ENCODE peak calls at places on chromosome 12, in five cellular contexts. One of them, this sample, is unnamed.

GRCh38 chr12:52310622-52311281 is 10.4 kb downstream of the KRT83 start:
- DNase-seq in dorsolateral prefrontal cortex: no peak
- DNase-seq in type B pancreatic cell: no peak
- DNase-seq in AG09319: no peak
- DNase-seq in GM12865: no peak
- DNase-seq in this sample: no peak

GRCh38 chr12:87953257-87953860 is 75.8 kb downstream of the C12orf50 start:
- DNase-seq in dorsolateral prefrontal cortex: no peak
- DNase-seq in type B pancreatic cell: no peak
- DNase-seq in AG09319: peak; percentile 12
- DNase-seq in GM12865: peak; percentile 21
- DNase-seq in this sample: no peak

GRCh38 chr12:10215451-10215850 is 2.8 kb downstream of the GABARAPL1 start:
- DNase-seq in dorsolateral prefrontal cortex: no peak
- DNase-seq in type B pancreatic cell: no peak
- DNase-seq in AG09319: no peak
- DNase-seq in GM12865: no peak
- DNase-seq in this sample: no peak

GRCh38 chr12:94676011-94676709 is 25.8 kb upstream of the TMCC3 start:
- DNase-seq in dorsolateral prefrontal cortex: no peak
- DNase-seq in type B pancreatic cell: no peak
- DNase-seq in AG09319: no peak
- DNase-seq in GM12865: peak; percentile 63
- DNase-seq in this sample: no peak

GRCh38 chr12:95790912-95791849 is 617 bp upstream of the NTN4 start:
- DNase-seq in dorsolateral prefrontal cortex: no peak
- DNase-seq in type B pancreatic cell: peak; percentile 70
- DNase-seq in AG09319: no peak
- DNase-seq in GM12865: no peak
- DNase-seq in this sample: peak; percentile 20

GRCh38 chr12:96425321-96425720 is 25.1 kb upstream of the CDK17 start:
- DNase-seq in dorsolateral prefrontal cortex: no peak
- DNase-seq in type B pancreatic cell: no peak
- DNase-seq in AG09319: no peak
- DNase-seq in GM12865: peak; percentile 61
- DNase-seq in this sample: no peak

GRCh38 chr12:5345534-5345933 is 86.4 kb upstream of the NTF3 start:
- DNase-seq in dorsolateral prefrontal cortex: no peak
- DNase-seq in type B pancreatic cell: no peak
- DNase-seq in AG09319: no peak
- DNase-seq in GM12865: no peak
- DNase-seq in this sample: no peak

GRCh38 chr12:128449146-128449894 is 182.3 kb downstream of the TMEM132C start:
- DNase-seq in dorsolateral prefrontal cortex: no peak
- DNase-seq in type B pancreatic cell: no peak
- DNase-seq in AG09319: no peak
- DNase-seq in GM12865: no peak
- DNase-seq in this sample: no peak

GRCh38 chr12:111780615-111781014 is 13.9 kb downstream of the ALDH2 start:
- DNase-seq in dorsolateral prefrontal cortex: no peak
- DNase-seq in type B pancreatic cell: no peak
- DNase-seq in AG09319: no peak
- DNase-seq in GM12865: no peak
- DNase-seq in this sample: no peak

GRCh38 chr12:42684171-42685071 is 94.9 kb upstream of the PRICKLE1 start:
- DNase-seq in dorsolateral prefrontal cortex: no peak
- DNase-seq in type B pancreatic cell: no peak
- DNase-seq in AG09319: no peak
- DNase-seq in GM12865: no peak
- DNase-seq in this sample: no peak

GRCh38 chr12:5882511-5883185 is 62.4 kb downstream of the ANO2 start:
- DNase-seq in dorsolateral prefrontal cortex: no peak
- DNase-seq in type B pancreatic cell: no peak
- DNase-seq in AG09319: no peak
- DNase-seq in GM12865: no peak
- DNase-seq in this sample: no peak

GRCh38 chr12:100675432-100675831 is 101.9 kb downstream of the GAS2L3 start:
- DNase-seq in dorsolateral prefrontal cortex: no peak
- DNase-seq in type B pancreatic cell: no peak
- DNase-seq in AG09319: peak; percentile 16
- DNase-seq in GM12865: no peak
- DNase-seq in this sample: no peak

GRCh38 chr12:128258866-128259555 is 8.0 kb upstream of the TMEM132C start:
- DNase-seq in dorsolateral prefrontal cortex: peak; percentile 57
- DNase-seq in type B pancreatic cell: no peak
- DNase-seq in AG09319: no peak
- DNase-seq in GM12865: no peak
- DNase-seq in this sample: no peak

GRCh38 chr12:75684678-75685620 is 173.5 kb upstream of the KRR1 start:
- DNase-seq in dorsolateral prefrontal cortex: no peak
- DNase-seq in type B pancreatic cell: no peak
- DNase-seq in AG09319: no peak
- DNase-seq in GM12865: no peak
- DNase-seq in this sample: no peak

GRCh38 chr12:119869720-119870119 is 7.4 kb downstream of the CIT start:
- DNase-seq in dorsolateral prefrontal cortex: no peak
- DNase-seq in type B pancreatic cell: no peak
- DNase-seq in AG09319: peak; percentile 76
- DNase-seq in GM12865: no peak
- DNase-seq in this sample: no peak

GRCh38 chr12:102903318-102904007 is 13.6 kb downstream of the PAH start:
- DNase-seq in dorsolateral prefrontal cortex: no peak
- DNase-seq in type B pancreatic cell: no peak
- DNase-seq in AG09319: no peak
- DNase-seq in GM12865: no peak
- DNase-seq in this sample: no peak

GRCh38 chr12:105570944-105571343 is 240.5 kb downstream of the C12orf75 start:
- DNase-seq in dorsolateral prefrontal cortex: no peak
- DNase-seq in type B pancreatic cell: no peak
- DNase-seq in AG09319: no peak
- DNase-seq in GM12865: no peak
- DNase-seq in this sample: no peak

GRCh38 chr12:110244372-110244771 is 36.7 kb upstream of the ATP2A2 start:
- DNase-seq in dorsolateral prefrontal cortex: no peak
- DNase-seq in type B pancreatic cell: no peak
- DNase-seq in AG09319: no peak
- DNase-seq in GM12865: no peak
- DNase-seq in this sample: no peak

GRCh38 chr12:102568151-102568815 is 87.9 kb upstream of the IGF1 start:
- DNase-seq in dorsolateral prefrontal cortex: no peak
- DNase-seq in type B pancreatic cell: no peak
- DNase-seq in AG09319: no peak
- DNase-seq in GM12865: no peak
- DNase-seq in this sample: no peak

GRCh38 chr12:87995581-87996178 is 33.5 kb downstream of the C12orf50 start:
- DNase-seq in dorsolateral prefrontal cortex: peak; percentile 49
- DNase-seq in type B pancreatic cell: no peak
- DNase-seq in AG09319: peak; percentile 24
- DNase-seq in GM12865: peak; percentile 64
- DNase-seq in this sample: peak; percentile 19

GRCh38 chr12:94874086-94874985 is 129.2 kb downstream of the NDUFA12 start:
- DNase-seq in dorsolateral prefrontal cortex: no peak
- DNase-seq in type B pancreatic cell: no peak
- DNase-seq in AG09319: no peak
- DNase-seq in GM12865: no peak
- DNase-seq in this sample: no peak

GRCh38 chr12:12483438-12483837 is 79.2 kb downstream of the DUSP16 start:
- DNase-seq in dorsolateral prefrontal cortex: no peak
- DNase-seq in type B pancreatic cell: no peak
- DNase-seq in AG09319: no peak
- DNase-seq in GM12865: no peak
- DNase-seq in this sample: no peak

GRCh38 chr12:105214670-105215375 is 21.2 kb downstream of the APPL2 start:
- DNase-seq in dorsolateral prefrontal cortex: no peak
- DNase-seq in type B pancreatic cell: no peak
- DNase-seq in AG09319: no peak
- DNase-seq in GM12865: no peak
- DNase-seq in this sample: no peak

GRCh38 chr12:93571854-93572711 is at the start of gene SOCS2:
- DNase-seq in dorsolateral prefrontal cortex: no peak
- DNase-seq in type B pancreatic cell: peak; percentile 74
- DNase-seq in AG09319: no peak
- DNase-seq in GM12865: no peak
- DNase-seq in this sample: peak; percentile 36

GRCh38 chr12:49507139-49507538 is 31.7 kb upstream of the KCNH3 start:
- DNase-seq in dorsolateral prefrontal cortex: no peak
- DNase-seq in type B pancreatic cell: no peak
- DNase-seq in AG09319: peak; percentile 20
- DNase-seq in GM12865: no peak
- DNase-seq in this sample: no peak

GRCh38 chr12:89278862-89279261 is 73.4 kb downstream of the DUSP6 start:
- DNase-seq in dorsolateral prefrontal cortex: no peak
- DNase-seq in type B pancreatic cell: no peak
- DNase-seq in AG09319: no peak
- DNase-seq in GM12865: no peak
- DNase-seq in this sample: no peak

GRCh38 chr12:80553316-80553715 is 109.3 kb downstream of the PTPRQ start:
- DNase-seq in dorsolateral prefrontal cortex: no peak
- DNase-seq in type B pancreatic cell: no peak
- DNase-seq in AG09319: peak; percentile 44
- DNase-seq in GM12865: no peak
- DNase-seq in this sample: no peak

GRCh38 chr12:42031847-42032564 is 112.7 kb downstream of the GXYLT1 start:
- DNase-seq in dorsolateral prefrontal cortex: no peak
- DNase-seq in type B pancreatic cell: no peak
- DNase-seq in AG09319: no peak
- DNase-seq in GM12865: no peak
- DNase-seq in this sample: no peak

GRCh38 chr12:123267991-123268843 is 3.4 kb downstream of the CDK2AP1 start:
- DNase-seq in dorsolateral prefrontal cortex: peak; percentile 78
- DNase-seq in type B pancreatic cell: no peak
- DNase-seq in AG09319: no peak
- DNase-seq in GM12865: no peak
- DNase-seq in this sample: no peak

GRCh38 chr12:123270380-123271181 is 1.1 kb downstream of the CDK2AP1 start:
- DNase-seq in dorsolateral prefrontal cortex: peak; percentile 24
- DNase-seq in type B pancreatic cell: no peak
- DNase-seq in AG09319: no peak
- DNase-seq in GM12865: no peak
- DNase-seq in this sample: no peak

GRCh38 chr12:123269980-123270379 is 1.7 kb downstream of the CDK2AP1 start:
- DNase-seq in dorsolateral prefrontal cortex: peak; percentile 25
- DNase-seq in type B pancreatic cell: no peak
- DNase-seq in AG09319: no peak
- DNase-seq in GM12865: peak; percentile 30
- DNase-seq in this sample: no peak

GRCh38 chr12:123268850-123269249 is 2.8 kb downstream of the CDK2AP1 start:
- DNase-seq in dorsolateral prefrontal cortex: peak; percentile 27
- DNase-seq in type B pancreatic cell: no peak
- DNase-seq in AG09319: no peak
- DNase-seq in GM12865: no peak
- DNase-seq in this sample: no peak

DNA sequence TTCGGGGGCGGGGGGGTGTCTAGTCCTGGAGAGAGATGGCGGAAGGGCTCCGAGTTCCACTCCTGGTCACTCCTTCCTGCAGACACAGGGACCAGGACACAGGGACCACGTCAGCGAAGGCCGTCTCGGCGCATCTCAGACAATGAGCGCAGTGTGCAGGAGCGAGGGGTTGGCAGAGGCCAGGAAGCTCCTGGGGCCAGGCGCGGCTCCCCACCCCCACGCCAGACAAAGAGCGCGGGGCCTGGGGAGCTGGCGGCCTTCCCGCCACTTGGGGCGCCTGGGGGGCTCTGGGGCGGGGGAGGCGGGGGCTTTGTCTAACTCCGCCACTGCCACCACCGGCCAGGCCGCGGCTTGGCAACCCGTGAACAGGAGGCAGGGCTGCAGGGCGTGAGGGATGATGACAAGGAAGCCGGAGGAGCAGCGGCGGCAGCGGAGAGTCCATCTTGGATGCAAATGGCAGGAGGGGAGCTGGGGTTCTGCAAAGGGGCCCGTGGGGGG is 2.2 kb downstream of the CDK2AP1 start:
- DNase-seq in dorsolateral prefrontal cortex: peak; percentile 86
- DNase-seq in type B pancreatic cell: peak; percentile 87
- DNase-seq in AG09319: peak; percentile 52
- DNase-seq in GM12865: peak; percentile 58
- DNase-seq in this sample: peak; percentile 69
- TF ChIP-seq CTCF in dorsolateral prefrontal cortex: peak; percentile 50
- TF ChIP-seq CTCF in type B pancreatic cell: peak; percentile 51
- TF ChIP-seq CTCF in AG09319: no peak
- TF ChIP-seq CTCF in GM12865: no peak
- TF ChIP-seq CTCF in this sample: peak; percentile 50

GRCh38 chr12:62983594-62983993 is 48.6 kb upstream of the PPM1H start:
- DNase-seq in dorsolateral prefrontal cortex: no peak
- DNase-seq in type B pancreatic cell: no peak
- DNase-seq in AG09319: no peak
- DNase-seq in GM12865: peak; percentile 37
- DNase-seq in this sample: no peak
- TF ChIP-seq CTCF in dorsolateral prefrontal cortex: peak; percentile 66
- TF ChIP-seq CTCF in type B pancreatic cell: no peak
- TF ChIP-seq CTCF in AG09319: no peak
- TF ChIP-seq CTCF in GM12865: peak; percentile 18
- TF ChIP-seq CTCF in this sample: peak; percentile 20

DNA sequence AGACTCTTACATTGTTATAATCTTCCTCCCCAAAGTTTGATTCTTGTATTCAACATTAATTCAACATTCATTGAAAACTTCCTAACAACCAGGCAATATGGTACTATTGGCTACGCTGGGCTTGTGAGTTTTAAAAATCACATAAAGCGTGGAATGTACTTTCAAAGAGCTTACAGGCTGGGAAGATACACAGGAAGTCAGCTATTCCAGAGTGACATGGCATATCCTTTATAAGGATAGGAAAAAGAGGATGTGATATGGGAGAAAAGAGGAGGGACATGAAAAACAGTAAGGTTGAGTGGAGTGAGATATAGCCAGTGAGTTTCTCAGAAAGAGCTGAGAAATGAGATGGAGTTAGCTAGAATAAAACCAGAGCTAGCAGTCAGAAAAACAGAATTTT is 103.6 kb upstream of the ATF7IP start:
- DNase-seq in dorsolateral prefrontal cortex: no peak
- DNase-seq in type B pancreatic cell: no peak
- DNase-seq in AG09319: no peak
- DNase-seq in GM12865: no peak
- DNase-seq in this sample: no peak
- TF ChIP-seq CTCF in dorsolateral prefrontal cortex: no peak
- TF ChIP-seq CTCF in type B pancreatic cell: no peak
- TF ChIP-seq CTCF in AG09319: no peak
- TF ChIP-seq CTCF in GM12865: no peak
- TF ChIP-seq CTCF in this sample: no peak

GRCh38 chr12:117044790-117045174 is 54.4 kb downstream of the TESC start:
- DNase-seq in dorsolateral prefrontal cortex: no peak
- DNase-seq in type B pancreatic cell: no peak
- DNase-seq in AG09319: no peak
- DNase-seq in GM12865: no peak
- DNase-seq in this sample: no peak

GRCh38 chr12:117046861-117047530 is 52.2 kb downstream of the TESC start:
- DNase-seq in dorsolateral prefrontal cortex: no peak
- DNase-seq in type B pancreatic cell: no peak
- DNase-seq in AG09319: no peak
- DNase-seq in GM12865: no peak
- DNase-seq in this sample: no peak

GRCh38 chr12:117045175-117045997 is 53.8 kb downstream of the TESC start:
- DNase-seq in dorsolateral prefrontal cortex: no peak
- DNase-seq in type B pancreatic cell: no peak
- DNase-seq in AG09319: no peak
- DNase-seq in GM12865: no peak
- DNase-seq in this sample: no peak

GRCh38 chr12:117046425-117046824 is 52.8 kb downstream of the TESC start:
- DNase-seq in dorsolateral prefrontal cortex: no peak
- DNase-seq in type B pancreatic cell: no peak
- DNase-seq in AG09319: no peak
- DNase-seq in GM12865: no peak
- DNase-seq in this sample: no peak

GRCh38 chr12:117045998-117046374 is 53.2 kb downstream of the TESC start:
- DNase-seq in dorsolateral prefrontal cortex: no peak
- DNase-seq in type B pancreatic cell: no peak
- DNase-seq in AG09319: no peak
- DNase-seq in GM12865: no peak
- DNase-seq in this sample: no peak
- TF ChIP-seq CTCF in dorsolateral prefrontal cortex: no peak
- TF ChIP-seq CTCF in type B pancreatic cell: peak; percentile 30
- TF ChIP-seq CTCF in AG09319: no peak
- TF ChIP-seq CTCF in GM12865: no peak
- TF ChIP-seq CTCF in this sample: peak; percentile 41

This sample was measured in progenitor cell of endocrine pancreas.